ENCODE peak calls at places on chromosomes 7 and 10, in seven cellular contexts. R is GM23338, L is AG10803, V is hepatocyte, T is IMR-90, K is sigmoid colon, J is psoas muscle. I is an unnamed sample.

GRCh38 chr10:102375867-102376266 is 19.6 kb upstream of the NFKB2 start:
- DNase-seq in K (no peak), L (no peak), R (no peak), V (no peak), T (no peak), J (no peak), I (no peak)

GRCh38 chr10:79179404-79180309 is 110.9 kb downstream of the ZMIZ1 start:
- DNase-seq in K (no peak), T (no peak), V (peak; percentile 61), J (no peak), L (no peak), R (peak; percentile 77), I (no peak)

GRCh38 chr7:10889266-10889898 is 84.3 kb upstream of the PHF14 start:
- DNase-seq in R (peak; percentile 77), T (peak; percentile 51), L (peak; percentile 50), V (peak; percentile 74), J (no peak), K (no peak), I (peak; percentile 12)

GRCh38 chr10:4946349-4946717 is 16.9 kb upstream of the AKR1C1 start:
- DNase-seq in R (no peak), K (no peak), T (peak; percentile 4), J (no peak), L (no peak), V (no peak), I (no peak)

GRCh38 chr7:157540606-157541294 is 203.9 kb downstream of the DNAJB6 start:
- DNase-seq in K (peak; percentile 45), J (peak; percentile 29), T (no peak), V (no peak), R (no peak), L (no peak), I (no peak)

GRCh38 chr7:75762350-75762917 is 9.6 kb downstream of the CCL26 start:
- DNase-seq in T (peak; percentile 77), V (peak; percentile 76), K (no peak), R (peak; percentile 88), J (no peak), L (peak; percentile 81), I (no peak)

GRCh38 chr7:120743128-120743527 is 114.8 kb downstream of the TSPAN12 start:
- DNase-seq in J (no peak), K (no peak), R (no peak), V (no peak), T (no peak), L (no peak), I (no peak)

GRCh38 chr10:13773496-13774170 is 186.9 kb downstream of the PRPF18 start:
- DNase-seq in K (no peak), V (no peak), R (no peak), J (peak; percentile 51), L (no peak), T (no peak), I (no peak)

GRCh38 chr7:29484280-29484679 is 79.4 kb upstream of the PRR15 start:
- DNase-seq in J (no peak), T (no peak), R (no peak), K (no peak), V (no peak), L (no peak), I (no peak)

GRCh38 chr10:78415111-78415510 is 381.4 kb downstream of the RPS24 start:
- DNase-seq in L (peak; percentile 30), R (no peak), V (no peak), K (peak; percentile 5), J (no peak), T (no peak), I (no peak)

GRCh38 chr10:50326757-50327701 is 75.7 kb upstream of the ASAH2 start:
- DNase-seq in K (no peak), J (no peak), T (peak; percentile 72), R (no peak), V (no peak), L (peak; percentile 85), I (peak; percentile 42)

GRCh38 chr10:70901276-70901878 is 13.0 kb upstream of the PCBD1 start:
- DNase-seq in K (peak; percentile 47), J (no peak), L (no peak), R (no peak), V (no peak), T (no peak), I (no peak)

GRCh38 chr10:77702166-77702565 is 64.6 kb upstream of the KCNMA1 start:
- DNase-seq in V (peak; percentile 49), J (no peak), K (no peak), R (no peak), T (peak; percentile 94), L (peak; percentile 76), I (peak; percentile 66)

GRCh38 chr7:154884348-154884920 is 118.5 kb downstream of the PAXIP1 start:
- DNase-seq in R (no peak), L (no peak), V (no peak), J (no peak), T (no peak), K (no peak), I (no peak)

GRCh38 chr7:120185940-120186682 is 86.9 kb upstream of the KCND2 start:
- DNase-seq in R (no peak), K (no peak), V (no peak), J (no peak), L (no peak), T (peak; percentile 1), I (no peak)

GRCh38 chr7:44131173-44132009 is 8.0 kb upstream of the POLD2 start:
- DNase-seq in V (peak; percentile 66), R (peak; percentile 50), L (no peak), K (no peak), T (no peak), J (peak; percentile 11), I (no peak)

GRCh38 chr7:35035511-35035921 is 1.8 kb downstream of the DPY19L1 start:
- DNase-seq in V (peak; percentile 67), T (peak; percentile 56), L (peak; percentile 32), K (no peak), J (no peak), R (peak; percentile 60), I (no peak)

GRCh38 chr10:21020545-21020944 is 123.4 kb upstream of the NEBL start:
- DNase-seq in R (peak; percentile 82), L (no peak), T (no peak), K (no peak), J (no peak), V (peak; percentile 19), I (no peak)
- TF ChIP-seq CTCF in R (peak; percentile 74), L (peak; percentile 38), T (no peak), K (no peak), J (no peak), V (no peak), I (peak; percentile 31)

GRCh38 chr10:34537629-34538231 is 277.4 kb downstream of the PARD3 start:
- DNase-seq in R (no peak), V (no peak), L (no peak), T (no peak), J (no peak), K (no peak), I (no peak)
- H3K4me3 ChIP-seq in R (no peak overlapping the region), V (no peak overlapping the region), L (peak overlapping the region; percentile 30), T (no peak overlapping the region), J (no peak overlapping the region), K (no peak overlapping the region), I (no peak overlapping the region)

GRCh38 chr10:19710600-19710999 is 105.6 kb upstream of the PLXDC2 start:
- DNase-seq in J (no peak), R (no peak), K (no peak), T (no peak), L (no peak), V (no peak), I (no peak)

GRCh38 chr10:19719320-19719719 is 96.9 kb upstream of the PLXDC2 start:
- DNase-seq in L (peak; percentile 88), V (peak; percentile 24), R (no peak), J (no peak), K (no peak), T (peak; percentile 87), I (peak; percentile 91)

DNA sequence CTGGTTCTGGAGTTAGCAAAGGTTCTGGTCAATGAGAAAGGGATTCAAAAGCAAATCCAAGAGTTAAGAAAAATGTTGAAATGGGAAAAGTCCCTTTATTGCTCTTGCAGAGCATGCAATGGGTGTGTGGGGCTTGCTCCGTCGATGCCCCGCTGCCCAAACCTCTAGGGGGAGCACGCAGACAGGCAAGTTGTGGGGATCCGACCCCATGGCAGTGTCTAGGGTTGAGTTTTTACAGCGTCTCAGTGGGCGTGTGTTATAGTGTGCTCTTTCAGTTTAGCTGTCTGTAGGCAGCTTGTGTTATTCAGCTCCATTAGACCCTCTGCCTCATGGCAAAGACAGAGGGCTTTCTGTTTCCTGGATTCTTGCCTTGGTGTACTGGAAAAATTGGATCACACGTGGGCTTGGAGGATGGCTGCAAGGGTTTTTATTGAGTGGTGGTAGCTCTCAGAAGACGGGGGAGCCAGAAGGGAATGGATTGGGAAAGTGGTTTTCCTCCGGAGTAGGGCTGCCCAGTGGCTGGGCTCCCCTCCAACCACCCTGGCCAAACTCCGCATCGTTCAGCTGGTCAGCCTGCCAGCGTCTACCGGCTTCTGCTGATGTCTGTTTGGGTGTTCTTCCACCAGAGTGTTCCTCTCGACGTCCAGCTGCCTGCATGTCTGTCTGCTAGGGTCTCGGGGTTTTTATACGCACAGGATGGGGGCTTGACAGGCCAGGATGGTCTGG is 102.3 kb upstream of the PLXDC2 start:
- DNase-seq in R (peak; percentile 82), J (no peak), V (no peak), T (no peak), L (no peak), K (no peak), I (no peak)
- TF ChIP-seq CTCF in R (peak; percentile 75), J (no peak), V (no peak), T (no peak), L (no peak), K (no peak), I (peak; percentile 27)

GRCh38 chr10:124063736-124064135 is 29.7 kb downstream of the CHST15 start:
- DNase-seq in K (peak; percentile 84), V (peak; percentile 52), R (no peak), T (peak; percentile 5), J (no peak), L (peak; percentile 79), I (no peak)
- H3K4me3 ChIP-seq in K (no peak overlapping the region), V (no peak overlapping the region), R (no peak overlapping the region), T (no peak overlapping the region), J (no peak overlapping the region), L (no peak overlapping the region), I (no peak overlapping the region)

GRCh38 chr7:133563196-133563707 is 310.4 kb downstream of the EXOC4 start:
- DNase-seq in K (no peak), L (peak; percentile 76), R (no peak), J (no peak), V (no peak), T (no peak), I (no peak)

GRCh38 chr7:133562617-133563016 is 309.7 kb downstream of the EXOC4 start:
- DNase-seq in K (no peak), L (peak; percentile 94), J (no peak), R (no peak), T (peak; percentile 41), V (no peak), I (no peak)

GRCh38 chr7:133560900-133561299 is 308.0 kb downstream of the EXOC4 start:
- DNase-seq in K (no peak), T (no peak), J (no peak), L (no peak), R (no peak), V (no peak), I (no peak)

GRCh38 chr7:133561361-133561760 is 308.5 kb downstream of the EXOC4 start:
- DNase-seq in V (no peak), R (peak; percentile 16), K (no peak), T (peak; percentile 34), J (no peak), L (no peak), I (no peak)

GRCh38 chr7:133564484-133564883 is 311.6 kb downstream of the EXOC4 start:
- DNase-seq in R (peak; percentile 16), J (no peak), T (no peak), L (no peak), V (no peak), K (no peak), I (no peak)
- TF ChIP-seq CTCF in R (peak; percentile 64), J (no peak), T (no peak), L (no peak), V (no peak), K (no peak), I (no peak)